ENCODE peak calls at places on chromosomes 13 and 19, in eight cellular contexts. S, R, Z, D, F, K, P and U are unnamed samples.

GRCh38 chr19:52670046-52670445 is 31.9 kb upstream of the ZNF83 start:
- DNase-seq in S (no peak), R (no peak), Z (no peak), D (no peak), F (no peak), K (no peak), P (no peak), U (no peak)

GRCh38 chr13:109788372-109789195 is 2.2 kb upstream of the IRS2 start:
- DNase-seq in S (no peak), R (no peak), Z (no peak), D (no peak), F (no peak), K (no peak), P (no peak), U (no peak)

GRCh38 chr13:31943591-31943990 is 88.0 kb upstream of the FRY start:
- DNase-seq in S (no peak), R (no peak), Z (no peak), D (no peak), F (no peak), K (no peak), P (no peak), U (no peak)

GRCh38 chr19:6425732-6426686 is 1.4 kb upstream of the KHSRP start:
- DNase-seq in S (no peak), R (no peak), Z (no peak), D (no peak), F (no peak), K (no peak), P (no peak), U (no peak)

GRCh38 chr13:101267656-101268055 is 148.7 kb downstream of the NALCN start:
- DNase-seq in S (no peak), R (no peak), Z (no peak), D (no peak), F (peak), K (no peak), P (no peak), U (no peak)

GRCh38 chr13:29230446-29230845 is 365.0 kb downstream of the SLC7A1 start:
- DNase-seq in S (no peak), R (no peak), Z (no peak), D (no peak), F (no peak), K (no peak), P (no peak), U (no peak)

GRCh38 chr13:45417790-45418534 is at the start of gene SLC25A30:
- DNase-seq in S (peak), R (peak), Z (peak), D (peak), F (peak), K (peak), P (peak), U (peak)

GRCh38 chr19:1045247-1045603 is 5.3 kb downstream of the ABCA7 start:
- DNase-seq in S (peak), R (no peak), Z (peak), D (peak), F (no peak), K (no peak), P (no peak), U (no peak)

GRCh38 chr19:54035215-54036178 is 28.2 kb downstream of the VSTM1 start:
- DNase-seq in S (peak), R (no peak), Z (no peak), D (no peak), F (peak), K (no peak), P (no peak), U (peak)

GRCh38 chr19:49212302-49212701 is 54.7 kb downstream of the TRPM4 start:
- DNase-seq in S (no peak), R (no peak), Z (no peak), D (no peak), F (peak), K (no peak), P (no peak), U (no peak)

GRCh38 chr19:54481326-54481930 is 8.3 kb upstream of the CDC42EP5 start:
- DNase-seq in S (peak), R (no peak), Z (no peak), D (peak), F (peak), K (no peak), P (no peak), U (no peak)

GRCh38 chr19:46753420-46754155 is 7.3 kb upstream of the STRN4 start:
- DNase-seq in S (peak), R (peak), Z (no peak), D (peak), F (no peak), K (no peak), P (no peak), U (no peak)

GRCh38 chr19:19214892-19215291 is 3.1 kb downstream of the NCAN start:
- DNase-seq in S (peak), R (no peak), Z (no peak), D (no peak), F (peak), K (no peak), P (no peak), U (no peak)

GRCh38 chr19:18427752-18428131 is 8.5 kb downstream of the SSBP4 start:
- DNase-seq in S (no peak), R (no peak), Z (no peak), D (no peak), F (no peak), K (no peak), P (no peak), U (no peak)

GRCh38 chr13:77339408-77339807 is 12.5 kb upstream of the MYCBP2 start:
- DNase-seq in S (no peak), R (no peak), Z (no peak), D (no peak), F (no peak), K (no peak), P (no peak), U (no peak)

GRCh38 chr19:28669804-28670203 is 543.1 kb downstream of the UQCRFS1 start:
- DNase-seq in S (no peak), R (no peak), Z (no peak), D (no peak), F (no peak), K (no peak), P (no peak), U (no peak)

GRCh38 chr19:19361075-19361594 is 40.5 kb downstream of the MAU2 start:
- DNase-seq in S (peak), R (peak), Z (peak), D (peak), F (peak), K (peak), P (peak), U (peak)

GRCh38 chr13:23889598-23890224 is 511 bp upstream of the MIPEP start:
- DNase-seq in S (no peak), R (no peak), Z (no peak), D (no peak), F (peak), K (no peak), P (no peak), U (no peak)

GRCh38 chr19:11230621-11231386 is 8.6 kb upstream of the ANGPTL8 start:
- DNase-seq in S (no peak), R (no peak), Z (no peak), D (no peak), F (no peak), K (no peak), P (no peak), U (no peak)

GRCh38 chr13:20772401-20773131 is 1.2 kb downstream of the EEF1AKMT1 start:
- DNase-seq in S (no peak), R (no peak), Z (no peak), D (no peak), F (peak), K (no peak), P (no peak), U (no peak)

GRCh38 chr19:56170261-56170660 is 5.5 kb upstream of the GALP start:
- DNase-seq in S (no peak), R (peak), Z (no peak), D (no peak), F (no peak), K (no peak), P (no peak), U (no peak)

GRCh38 chr19:18607222-18608101 is 863 bp upstream of the CRLF1 start:
- DNase-seq in S (peak), R (no peak), Z (no peak), D (no peak), F (no peak), K (no peak), P (no peak), U (no peak)

GRCh38 chr19:2976609-2977000 is 759 bp upstream of the TLE6 start:
- DNase-seq in S (no peak), R (no peak), Z (no peak), D (no peak), F (no peak), K (no peak), P (no peak), U (no peak)

GRCh38 chr19:34305221-34306058 is 51.1 kb downstream of the GARRE1 start:
- DNase-seq in S (no peak), R (no peak), Z (no peak), D (no peak), F (peak), K (no peak), P (no peak), U (no peak)

GRCh38 chr13:80048802-80049201 is 292.1 kb downstream of the SPRY2 start:
- DNase-seq in S (peak), R (peak), Z (peak), D (peak), F (peak), K (peak), P (peak), U (peak)

GRCh38 chr19:19140476-19140875 is 2.2 kb upstream of the TMEM161A start:
- DNase-seq in S (peak), R (no peak), Z (no peak), D (no peak), F (no peak), K (no peak), P (no peak), U (no peak)

GRCh38 chr13:43787998-43788397 is 1.2 kb upstream of the ENOX1 start:
- DNase-seq in S (no peak), R (no peak), Z (no peak), D (no peak), F (peak), K (no peak), P (no peak), U (no peak)

GRCh38 chr19:44576843-44577565 is 36.4 kb upstream of the IGSF23 start:
- DNase-seq in S (peak), R (peak), Z (peak), D (peak), F (peak), K (no peak), P (no peak), U (no peak)

GRCh38 chr13:78060966-78061365 is 142.3 kb upstream of the EDNRB start:
- DNase-seq in S (no peak), R (peak), Z (no peak), D (peak), F (no peak), K (no peak), P (no peak), U (no peak)

GRCh38 chr13:49421391-49421790 is 22.5 kb downstream of the CAB39L start:
- DNase-seq in S (peak), R (no peak), Z (peak), D (no peak), F (no peak), K (no peak), P (no peak), U (no peak)
- TF ChIP-seq CTCF in S (peak), R (peak), Z (peak), D (no peak), F (no peak), K (no peak), P (no peak), U (no peak)

DNA sequence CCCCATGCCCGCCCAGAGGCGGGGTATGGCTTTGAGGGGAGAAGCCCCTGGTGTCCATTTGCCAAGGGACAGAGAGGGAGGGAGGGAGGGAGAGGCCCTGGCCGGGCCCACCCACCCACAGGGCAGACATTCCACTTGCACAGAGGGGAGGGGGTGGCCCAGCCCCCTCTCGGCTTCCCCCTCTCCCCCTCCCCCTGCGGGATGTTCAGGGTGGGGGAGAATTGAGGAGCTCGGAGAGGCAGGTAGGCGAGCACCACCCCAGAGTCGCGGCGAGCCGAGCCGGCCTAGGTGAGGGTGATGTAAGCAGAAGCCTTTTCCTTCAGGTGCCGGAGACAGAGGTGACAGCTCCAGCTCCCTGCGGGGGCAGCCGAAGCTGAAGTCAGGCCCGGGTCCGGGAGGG is 12.2 kb downstream of the DPF1 start:
- DNase-seq in S (peak), R (no peak), Z (no peak), D (no peak), F (no peak), K (no peak), P (no peak), U (no peak)
- H3K4me3 ChIP-seq in S (no peak), R (no peak), Z (no peak), D (no peak), F (no peak), K (no peak), P (no peak), U (no peak)

GRCh38 chr19:4652075-4652474 is 12.8 kb downstream of the TNFAIP8L1 start:
- DNase-seq in S (no peak), R (no peak), Z (no peak), D (no peak), F (no peak), K (no peak), P (no peak), U (no peak)

GRCh38 chr19:4649392-4650094 is 10.2 kb downstream of the TNFAIP8L1 start:
- DNase-seq in S (no peak), R (no peak), Z (no peak), D (no peak), F (no peak), K (no peak), P (no peak), U (no peak)

GRCh38 chr19:4645718-4646117 is 6.4 kb downstream of the TNFAIP8L1 start:
- DNase-seq in S (no peak), R (no peak), Z (no peak), D (no peak), F (no peak), K (no peak), P (no peak), U (no peak)

GRCh38 chr19:4650159-4650558 is 10.8 kb downstream of the TNFAIP8L1 start:
- DNase-seq in S (no peak), R (no peak), Z (no peak), D (no peak), F (no peak), K (no peak), P (no peak), U (no peak)

DNA sequence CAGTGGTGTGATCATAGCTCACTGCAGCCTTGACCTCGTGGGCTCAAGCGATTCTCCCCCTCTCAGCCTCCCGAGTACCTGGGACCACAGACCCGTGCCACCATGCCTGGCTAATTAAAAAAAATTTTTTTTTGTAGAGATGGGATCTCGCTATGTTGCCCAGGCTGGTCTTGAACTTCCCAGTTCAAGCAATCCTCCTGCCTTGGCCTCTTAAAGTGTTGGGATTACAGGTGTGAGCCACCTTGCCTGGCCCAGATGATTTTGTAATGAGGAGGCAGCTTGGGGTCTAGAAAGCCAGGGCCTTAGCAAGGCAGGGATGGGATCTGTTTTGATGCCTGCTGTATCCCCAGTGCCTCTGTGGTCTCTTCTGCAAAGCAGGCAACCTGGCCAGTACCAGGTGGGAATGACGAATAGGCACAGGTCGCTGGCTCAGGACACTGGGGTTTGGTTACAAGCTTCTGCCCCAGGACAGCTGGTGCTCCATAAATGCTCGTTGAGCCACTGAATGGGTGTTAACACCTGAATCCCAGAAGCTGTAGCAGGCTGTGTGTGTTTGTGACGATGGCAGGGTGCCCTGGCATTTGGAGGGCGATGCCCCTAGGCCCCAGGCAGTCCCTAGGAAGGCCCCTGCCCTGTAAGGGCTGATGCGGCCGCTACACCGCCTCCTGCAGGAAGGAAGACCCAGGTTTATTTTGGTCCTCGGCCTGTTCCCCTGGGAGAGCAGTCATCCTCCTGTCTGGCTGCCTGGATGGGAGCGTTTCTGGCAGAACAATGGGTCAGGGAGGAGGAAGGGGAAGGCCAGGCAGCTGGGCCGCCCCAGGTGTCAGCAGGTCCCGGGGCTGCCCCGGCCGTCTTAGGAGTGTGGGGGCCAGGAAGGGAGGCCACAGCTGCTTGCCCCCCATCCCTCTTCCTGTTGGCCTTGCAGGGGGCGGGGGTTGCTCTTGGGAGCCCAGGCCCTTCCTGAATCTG is 8.6 kb downstream of the TNFAIP8L1 start:
- DNase-seq in S (peak), R (no peak), Z (peak), D (no peak), F (peak), K (no peak), P (no peak), U (no peak)
- TF ChIP-seq CTCF in S (peak), R (no peak), Z (peak), D (no peak), F (peak), K (no peak), P (no peak), U (no peak)

GRCh38 chr13:27158335-27158734 is 13.3 kb downstream of the USP12 start:
- DNase-seq in S (no peak), R (no peak), Z (no peak), D (no peak), F (no peak), K (no peak), P (no peak), U (no peak)
- H3K4me3 ChIP-seq in S (no peak), R (no peak), Z (no peak), D (no peak), F (no peak), K (no peak), P (no peak), U (no peak)

GRCh38 chr19:50838239-50838638 is 4.9 kb upstream of the KLK15 start:
- DNase-seq in S (peak), R (no peak), Z (no peak), D (no peak), F (no peak), K (no peak), P (no peak), U (no peak)
- TF ChIP-seq CTCF in S (peak), R (no peak), Z (no peak), D (no peak), F (peak), K (no peak), P (no peak), U (peak)

GRCh38 chr13:40758811-40759210 is 12.2 kb downstream of the MRPS31 start:
- DNase-seq in S (no peak), R (no peak), Z (no peak), D (no peak), F (no peak), K (no peak), P (no peak), U (no peak)
- H3K4me3 ChIP-seq in S (no peak), R (no peak), Z (no peak), D (no peak), F (no peak), K (no peak), P (no peak), U (no peak)

GRCh38 chr19:16143399-16144215 is at the start of gene HSH2D:
- DNase-seq in S (peak), R (peak), Z (peak), D (peak), F (no peak), K (no peak), P (no peak), U (no peak)

GRCh38 chr19:16144216-16144581 is 714 bp downstream of the HSH2D start:
- DNase-seq in S (no peak), R (no peak), Z (no peak), D (no peak), F (no peak), K (no peak), P (no peak), U (no peak)

GRCh38 chr19:16139752-16140151 is 3.7 kb upstream of the HSH2D start:
- DNase-seq in S (no peak), R (no peak), Z (no peak), D (no peak), F (no peak), K (no peak), P (no peak), U (no peak)

GRCh38 chr19:16142032-16142580 is 1.4 kb upstream of the HSH2D start:
- DNase-seq in S (no peak), R (no peak), Z (no peak), D (no peak), F (no peak), K (no peak), P (no peak), U (no peak)

DNA sequence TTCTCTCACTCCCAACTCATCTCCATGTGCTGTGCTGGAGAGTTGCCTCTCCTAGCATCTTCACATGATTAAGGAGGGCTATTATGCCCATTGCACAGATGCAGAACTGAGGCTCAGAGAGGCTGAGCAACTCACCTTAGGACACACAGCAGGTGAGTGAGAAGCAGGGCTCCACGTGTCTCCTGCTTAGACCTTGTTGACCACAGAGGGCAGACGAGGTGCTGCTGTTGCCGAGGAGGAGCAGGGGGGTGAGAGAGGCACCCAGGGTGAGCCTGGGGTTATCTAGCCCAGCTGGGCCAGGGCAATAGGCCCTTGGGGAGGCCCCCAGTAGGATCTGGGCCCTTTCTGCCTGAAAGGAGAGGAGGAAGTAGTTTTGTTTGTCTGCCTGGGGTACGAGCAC is 2.4 kb upstream of the HSH2D start:
- DNase-seq in S (no peak), R (no peak), Z (no peak), D (no peak), F (no peak), K (no peak), P (no peak), U (no peak)
- TF ChIP-seq CTCF in S (no peak), R (no peak), Z (no peak), D (no peak), F (no peak), K (no peak), P (no peak), U (no peak)

GRCh38 chr19:13100031-13100588 is 2.5 kb downstream of the LYL1 start:
- DNase-seq in S (no peak), R (peak), Z (no peak), D (no peak), F (no peak), K (no peak), P (peak), U (no peak)
- H3K4me3 ChIP-seq in S (no peak), R (peak), Z (no peak), D (no peak), F (no peak), K (peak), P (no peak), U (no peak)